ENCODE peak calls at places on chromosomes 13 and 19, in eight cellular contexts. E is dermis microvascular lymphatic vessel endothelial cell; V is activated CD4-positive, alpha-beta T cell treated with anti-CD3 and anti-CD28 coated beads, Interleukin-2, amount 50 U/mL, for 24 hours; W is CD14-positive monocyte; L is stimulated activated naive CD4-positive, alpha-beta T cell treated with Interleukin-2 at 50 U/mL for 16 hours; A is hippocampal formation; O is amniotic epithelial cell; Z is NCI-H510A treated with DMSO at 0.1 percent for 48 hours. K is an unnamed sample.

GRCh38 chr19:46932346-46932745 is 71.5 kb downstream of the ARHGAP35 start:
- DNase-seq in E (no peak), A (no peak), O (peak; percentile 63), V (no peak), Z (no peak), L (no peak), W (no peak), K (no peak)

GRCh38 chr13:99307648-99308339 is 595 bp upstream of the GPR183 start:
- DNase-seq in L (peak; percentile 82), W (peak; percentile 84), Z (peak; percentile 43), A (no peak), V (no peak), O (peak; percentile 89), E (peak; percentile 52), K (peak; percentile 78)

GRCh38 chr13:83881917-83882625 is at the start of gene SLITRK1:
- DNase-seq in V (no peak), A (peak; percentile 83), O (peak; percentile 25), L (no peak), Z (peak; percentile 40), W (no peak), E (no peak), K (peak; percentile 33)

GRCh38 chr13:35489050-35489449 is 12.6 kb upstream of the MAB21L1 start:
- DNase-seq in O (no peak), Z (no peak), L (no peak), A (no peak), E (no peak), W (no peak), V (no peak), K (no peak)

GRCh38 chr13:73015799-73016198 is 43.0 kb upstream of the KLF5 start:
- DNase-seq in L (no peak), O (no peak), A (no peak), E (no peak), W (no peak), Z (no peak), V (no peak), K (no peak)

GRCh38 chr13:100274942-100275506 is 186.1 kb downstream of the PCCA start:
- DNase-seq in V (no peak), O (peak; percentile 71), W (no peak), L (no peak), A (no peak), E (no peak), Z (no peak), K (no peak)

GRCh38 chr13:95099541-95099940 is 201.7 kb downstream of the ABCC4 start:
- DNase-seq in A (no peak), O (peak; percentile 65), E (no peak), Z (no peak), W (no peak), L (no peak), V (no peak), K (no peak)

GRCh38 chr13:98706446-98707110 is 45.9 kb downstream of the SLC15A1 start:
- DNase-seq in O (peak; percentile 58), L (no peak), E (no peak), A (no peak), V (no peak), Z (no peak), W (no peak), K (no peak)

GRCh38 chr19:30065680-30066606 is 123.9 kb downstream of the URI1 start:
- DNase-seq in W (peak; percentile 25), Z (no peak), E (no peak), O (no peak), V (no peak), A (no peak), L (no peak), K (no peak)

GRCh38 chr19:13902993-13903555 is 2.8 kb downstream of the BRME1 start:
- DNase-seq in O (no peak), V (no peak), Z (no peak), E (no peak), W (no peak), L (peak; percentile 14), A (no peak), K (peak; percentile 51)

GRCh38 chr19:55173717-55174409 is 6.2 kb downstream of the SYT5 start:
- DNase-seq in E (no peak), L (no peak), W (no peak), A (no peak), V (no peak), O (peak; percentile 49), Z (no peak), K (peak; percentile 68)

GRCh38 chr19:19642506-19643157 is 825 bp downstream of the GMIP start:
- DNase-seq in W (peak; percentile 46), Z (peak; percentile 7), V (peak; percentile 14), A (no peak), O (no peak), L (peak; percentile 56), E (no peak), K (peak; percentile 47)

GRCh38 chr19:18674616-18675015 is 8.9 kb upstream of the CRTC1 start:
- DNase-seq in Z (no peak), O (no peak), W (no peak), A (peak; percentile 27), L (no peak), V (no peak), E (no peak), K (no peak)

K was measured in activated CD4-positive, alpha-beta memory T cell treated with anti-CD3 and anti-CD28 coated beads, Interleukin-2, amount 10 ng/mL, durations not matched to agents 7 days and 5 days.